ENCODE peak calls at places on chromosomes 5 and 9, in four cellular contexts. One of them, this sample, is unnamed.

GRCh38 chr9:123416171-123416570 is 60.2 kb downstream of the CRB2 start:
- DNase-seq in neuronal stem cell: no peak
- DNase-seq in IMR-90: no peak
- DNase-seq in mesendoderm: no peak
- DNase-seq in this sample: no peak

GRCh38 chr9:4994166-4994890 is 9.3 kb downstream of the JAK2 start:
- DNase-seq in neuronal stem cell: no peak
- DNase-seq in IMR-90: no peak
- DNase-seq in mesendoderm: peak; percentile 40
- DNase-seq in this sample: no peak

GRCh38 chr9:91755761-91756638 is 194.0 kb downstream of the ROR2 start:
- DNase-seq in neuronal stem cell: no peak
- DNase-seq in IMR-90: no peak
- DNase-seq in mesendoderm: no peak
- DNase-seq in this sample: no peak

GRCh38 chr5:33105521-33105941 is 335.2 kb upstream of the TARS1 start:
- DNase-seq in neuronal stem cell: no peak
- DNase-seq in IMR-90: peak; percentile 82
- DNase-seq in mesendoderm: no peak
- DNase-seq in this sample: no peak

GRCh38 chr9:89426389-89426961 is 71.4 kb downstream of the SEMA4D start:
- DNase-seq in neuronal stem cell: no peak
- DNase-seq in IMR-90: no peak
- DNase-seq in mesendoderm: no peak
- DNase-seq in this sample: no peak

GRCh38 chr9:113461943-113462342 is 1.6 kb upstream of the RGS3 start:
- DNase-seq in neuronal stem cell: no peak
- DNase-seq in IMR-90: no peak
- DNase-seq in mesendoderm: no peak
- DNase-seq in this sample: no peak

GRCh38 chr5:122464191-122464590 is 152.2 kb downstream of the SNCAIP start:
- DNase-seq in neuronal stem cell: no peak
- DNase-seq in IMR-90: no peak
- DNase-seq in mesendoderm: no peak
- DNase-seq in this sample: no peak

GRCh38 chr9:131228988-131229387 is 47.3 kb downstream of the FAM78A start:
- DNase-seq in neuronal stem cell: no peak
- DNase-seq in IMR-90: peak; percentile 93
- DNase-seq in mesendoderm: no peak
- DNase-seq in this sample: no peak

GRCh38 chr9:106830527-106831140 is 32.3 kb upstream of the ZNF462 start:
- DNase-seq in neuronal stem cell: no peak
- DNase-seq in IMR-90: no peak
- DNase-seq in mesendoderm: peak; percentile 38
- DNase-seq in this sample: no peak

GRCh38 chr9:81387360-81387759 is 302.0 kb downstream of the TLE1 start:
- DNase-seq in neuronal stem cell: no peak
- DNase-seq in IMR-90: no peak
- DNase-seq in mesendoderm: no peak
- DNase-seq in this sample: no peak

GRCh38 chr5:69293882-69294281 is 38.7 kb downstream of the CCDC125 start:
- DNase-seq in neuronal stem cell: no peak
- DNase-seq in IMR-90: no peak
- DNase-seq in mesendoderm: no peak
- DNase-seq in this sample: no peak

GRCh38 chr9:110797611-110798010 is 129.0 kb downstream of the MUSK start:
- DNase-seq in neuronal stem cell: no peak
- DNase-seq in IMR-90: peak; percentile 95
- DNase-seq in mesendoderm: no peak
- DNase-seq in this sample: no peak

GRCh38 chr5:89396262-89396975 is 513.4 kb upstream of the MEF2C start:
- DNase-seq in neuronal stem cell: no peak
- DNase-seq in IMR-90: peak; percentile 9
- DNase-seq in mesendoderm: peak; percentile 22
- DNase-seq in this sample: no peak

GRCh38 chr5:132293992-132294727 is at the start of gene SLC22A4:
- DNase-seq in neuronal stem cell: peak; percentile 88
- DNase-seq in IMR-90: peak; percentile 92
- DNase-seq in mesendoderm: peak; percentile 97
- DNase-seq in this sample: peak; percentile 72

GRCh38 chr5:19886123-19886921 is 101.7 kb downstream of the CDH18 start:
- DNase-seq in neuronal stem cell: no peak
- DNase-seq in IMR-90: peak; percentile 86
- DNase-seq in mesendoderm: peak; percentile 23
- DNase-seq in this sample: no peak

GRCh38 chr9:21070171-21070571 is 7.6 kb downstream of the IFNB1 start:
- DNase-seq in neuronal stem cell: no peak
- DNase-seq in IMR-90: peak; percentile 98
- DNase-seq in mesendoderm: peak; percentile 54
- DNase-seq in this sample: no peak

GRCh38 chr5:148425808-148426207 is 42.0 kb downstream of the FBXO38 start:
- DNase-seq in neuronal stem cell: no peak
- DNase-seq in IMR-90: no peak
- DNase-seq in mesendoderm: no peak
- DNase-seq in this sample: no peak

GRCh38 chr5:117999939-118000549 is 988.3 kb downstream of the DTWD2 start:
- DNase-seq in neuronal stem cell: no peak
- DNase-seq in IMR-90: no peak
- DNase-seq in mesendoderm: no peak
- DNase-seq in this sample: no peak

GRCh38 chr9:131238402-131239021 is 37.8 kb downstream of the FAM78A start:
- DNase-seq in neuronal stem cell: peak; percentile 21
- DNase-seq in IMR-90: peak; percentile 56
- DNase-seq in mesendoderm: peak; percentile 42
- DNase-seq in this sample: no peak

GRCh38 chr5:127313847-127314473 is 23.4 kb downstream of the MEGF10 start:
- DNase-seq in neuronal stem cell: no peak
- DNase-seq in IMR-90: peak; percentile 52
- DNase-seq in mesendoderm: peak; percentile 60
- DNase-seq in this sample: peak; percentile 89

GRCh38 chr9:123127512-123128075 is 94.1 kb downstream of the GPR21 start:
- DNase-seq in neuronal stem cell: no peak
- DNase-seq in IMR-90: no peak
- DNase-seq in mesendoderm: no peak
- DNase-seq in this sample: no peak

GRCh38 chr9:35603506-35603985 is 1.5 kb upstream of the TESK1 start:
- DNase-seq in neuronal stem cell: no peak
- DNase-seq in IMR-90: peak; percentile 86
- DNase-seq in mesendoderm: no peak
- DNase-seq in this sample: no peak

GRCh38 chr5:98872679-98873078 is 56.1 kb downstream of the CHD1 start:
- DNase-seq in neuronal stem cell: no peak
- DNase-seq in IMR-90: peak; percentile 37
- DNase-seq in mesendoderm: no peak
- DNase-seq in this sample: no peak

GRCh38 chr5:19534751-19535150 is 453.2 kb downstream of the CDH18 start:
- DNase-seq in neuronal stem cell: no peak
- DNase-seq in IMR-90: no peak
- DNase-seq in mesendoderm: no peak
- DNase-seq in this sample: no peak

GRCh38 chr5:137245438-137245837 is 253.7 kb downstream of the SPOCK1 start:
- DNase-seq in neuronal stem cell: no peak
- DNase-seq in IMR-90: no peak
- DNase-seq in mesendoderm: no peak
- DNase-seq in this sample: no peak
- H2BK5ac ChIP-seq in neuronal stem cell: no peak overlapping the region
- H2BK5ac ChIP-seq in IMR-90: no peak overlapping the region
- H2BK5ac ChIP-seq in mesendoderm: no peak overlapping the region
- H2BK5ac ChIP-seq in this sample: no peak overlapping the region

GRCh38 chr9:22102347-22103053 is 93.4 kb upstream of the CDKN2B start:
- DNase-seq in neuronal stem cell: no peak
- DNase-seq in IMR-90: no peak
- DNase-seq in mesendoderm: no peak
- DNase-seq in this sample: no peak
- H2BK5ac ChIP-seq in neuronal stem cell: no peak overlapping the region
- H2BK5ac ChIP-seq in IMR-90: peak overlapping the region; percentile 80
- H2BK5ac ChIP-seq in mesendoderm: peak overlapping the region; percentile 20
- H2BK5ac ChIP-seq in this sample: peak overlapping the region; percentile 35

GRCh38 chr5:74641014-74641777 is 668 bp upstream of the ENC1 start:
- DNase-seq in neuronal stem cell: peak; percentile 65
- DNase-seq in IMR-90: peak; percentile 64
- DNase-seq in mesendoderm: peak; percentile 86
- DNase-seq in this sample: peak; percentile 77

GRCh38 chr5:74640450-74641013 is at the start of gene ENC1:
- DNase-seq in neuronal stem cell: peak; percentile 94
- DNase-seq in IMR-90: peak; percentile 84
- DNase-seq in mesendoderm: peak; percentile 99
- DNase-seq in this sample: peak; percentile 90

GRCh38 chr5:74641778-74642542 is 1.4 kb upstream of the ENC1 start:
- DNase-seq in neuronal stem cell: peak; percentile 44
- DNase-seq in IMR-90: peak; percentile 87
- DNase-seq in mesendoderm: peak; percentile 80
- DNase-seq in this sample: no peak

GRCh38 chr5:74643160-74643562 is 2.6 kb upstream of the ENC1 start:
- DNase-seq in neuronal stem cell: no peak
- DNase-seq in IMR-90: peak; percentile 96
- DNase-seq in mesendoderm: peak; percentile 11
- DNase-seq in this sample: no peak

DNA sequence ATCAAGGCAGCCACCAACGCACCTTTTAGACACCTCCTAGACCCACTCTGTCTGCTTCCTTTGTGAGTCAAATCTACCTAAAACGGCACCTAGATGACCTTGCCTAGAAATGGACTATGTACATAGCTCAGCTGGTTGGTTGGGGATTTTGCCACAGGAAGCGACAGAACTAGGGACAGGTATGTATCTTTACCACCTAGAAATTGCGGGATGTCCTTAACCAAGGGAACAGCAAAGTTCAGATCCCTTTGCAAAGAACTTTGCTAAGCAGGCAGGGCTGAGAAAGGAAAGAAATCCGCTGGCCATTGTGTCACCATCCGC is 2.0 kb upstream of the ENC1 start:
- DNase-seq in neuronal stem cell: no peak
- DNase-seq in IMR-90: no peak
- DNase-seq in mesendoderm: no peak
- DNase-seq in this sample: no peak
- H2BK5ac ChIP-seq in neuronal stem cell: no peak overlapping the region
- H2BK5ac ChIP-seq in IMR-90: peak overlapping the region; percentile 69
- H2BK5ac ChIP-seq in mesendoderm: peak overlapping the region; percentile 37
- H2BK5ac ChIP-seq in this sample: no peak overlapping the region

GRCh38 chr5:139453683-139454567 is 8.6 kb downstream of the ECSCR start:
- DNase-seq in neuronal stem cell: no peak
- DNase-seq in IMR-90: no peak
- DNase-seq in mesendoderm: no peak
- DNase-seq in this sample: no peak
- H2BK5ac ChIP-seq in neuronal stem cell: no peak overlapping the region
- H2BK5ac ChIP-seq in IMR-90: peak overlapping the region; percentile 91
- H2BK5ac ChIP-seq in mesendoderm: no peak overlapping the region
- H2BK5ac ChIP-seq in this sample: no peak overlapping the region